ENCODE peak calls at places on chromosomes 2 and 18, in four cellular contexts. E is stomach, I is gastrocnemius medialis, N is aorta. B is an unnamed sample.

GRCh38 chr2:5549061-5549601 is 143.1 kb upstream of the SOX11 start:
- DNase-seq in I (no peak), N (no peak), E (no peak), B (no peak)

GRCh38 chr18:55079481-55080350 is 120.5 kb upstream of the CCDC68 start:
- DNase-seq in I (no peak), N (no peak), E (no peak), B (no peak)

GRCh38 chr2:212832211-212833195 is 293.9 kb upstream of the ERBB4 start:
- DNase-seq in I (no peak), E (no peak), N (peak; percentile 71), B (no peak)

GRCh38 chr2:3303583-3304406 is 73.8 kb downstream of the EIPR1 start:
- DNase-seq in E (peak; percentile 91), I (peak; percentile 73), N (peak; percentile 94), B (peak; percentile 82)

GRCh38 chr18:3283908-3284307 is 22.0 kb downstream of the MYL12B start:
- DNase-seq in I (no peak), N (no peak), E (no peak), B (no peak)

GRCh38 chr2:221293949-221294736 is 278.0 kb downstream of the EPHA4 start:
- DNase-seq in E (no peak), N (no peak), I (no peak), B (no peak)

GRCh38 chr2:136116111-136116812 is 1.7 kb downstream of the CXCR4 start:
- DNase-seq in E (peak; percentile 56), I (peak; percentile 21), N (no peak), B (peak; percentile 53)

GRCh38 chr18:2641638-2642037 is 13.9 kb upstream of the SMCHD1 start:
- DNase-seq in I (no peak), E (no peak), N (no peak), B (peak; percentile 83)

GRCh38 chr2:239148495-239149200 is 252.2 kb downstream of the HDAC4 start:
- DNase-seq in I (peak; percentile 9), N (peak; percentile 66), E (no peak), B (no peak)

GRCh38 chr18:26549486-26550435 is 1.4 kb upstream of the KCTD1 start:
- DNase-seq in I (peak; percentile 29), N (peak; percentile 90), E (peak; percentile 66), B (peak; percentile 28)

GRCh38 chr18:76383636-76384035 is 111.4 kb downstream of the ZNF516 start:
- DNase-seq in N (peak; percentile 73), E (peak; percentile 19), I (no peak), B (no peak)

GRCh38 chr18:67456691-67457090 is 59.8 kb downstream of the DSEL start:
- DNase-seq in E (no peak), N (no peak), I (no peak), B (no peak)

GRCh38 chr2:226652983-226653765 is 146.4 kb downstream of the IRS1 start:
- DNase-seq in I (no peak), E (no peak), N (no peak), B (no peak)

GRCh38 chr2:85998071-85998991 is 107.4 kb downstream of the POLR1A start:
- DNase-seq in N (peak; percentile 76), E (no peak), I (peak; percentile 56), B (no peak)

GRCh38 chr18:9614401-9615279 is at the start of gene PPP4R1:
- DNase-seq in E (peak; percentile 79), I (peak; percentile 72), N (peak; percentile 92), B (peak; percentile 66)

GRCh38 chr18:14122099-14122498 is 10.1 kb downstream of the ZNF519 start:
- DNase-seq in I (no peak), N (no peak), E (no peak), B (no peak)

GRCh38 chr2:53208815-53209214 is 558.8 kb upstream of the CHAC2 start:
- DNase-seq in N (no peak), I (no peak), E (no peak), B (no peak)

GRCh38 chr2:233718552-233718951 is at the start of gene UGT1A4:
- DNase-seq in E (no peak), N (no peak), I (no peak), B (peak; percentile 55)

GRCh38 chr2:75146903-75147332 is 52.4 kb downstream of the TACR1 start:
- DNase-seq in E (no peak), N (no peak), I (no peak), B (no peak)

GRCh38 chr2:188414869-188415753 is 123.4 kb downstream of the GULP1 start:
- DNase-seq in I (no peak), E (no peak), N (no peak), B (no peak)

GRCh38 chr2:33448216-33448899 is 28.1 kb upstream of the RASGRP3 start:
- DNase-seq in I (no peak), N (no peak), E (no peak), B (no peak)

GRCh38 chr18:49658871-49659378 is 97.1 kb downstream of the LIPG start:
- DNase-seq in I (no peak), E (no peak), N (no peak), B (peak; percentile 24)

GRCh38 chr18:49663755-49664085 is 101.9 kb downstream of the LIPG start:
- DNase-seq in I (no peak), E (no peak), N (no peak), B (no peak)

GRCh38 chr18:49666045-49666444 is 104.2 kb downstream of the LIPG start:
- DNase-seq in E (no peak), N (no peak), I (no peak), B (no peak)

GRCh38 chr18:49664086-49664890 is 102.4 kb downstream of the LIPG start:
- DNase-seq in I (no peak), E (no peak), N (no peak), B (no peak)

DNA sequence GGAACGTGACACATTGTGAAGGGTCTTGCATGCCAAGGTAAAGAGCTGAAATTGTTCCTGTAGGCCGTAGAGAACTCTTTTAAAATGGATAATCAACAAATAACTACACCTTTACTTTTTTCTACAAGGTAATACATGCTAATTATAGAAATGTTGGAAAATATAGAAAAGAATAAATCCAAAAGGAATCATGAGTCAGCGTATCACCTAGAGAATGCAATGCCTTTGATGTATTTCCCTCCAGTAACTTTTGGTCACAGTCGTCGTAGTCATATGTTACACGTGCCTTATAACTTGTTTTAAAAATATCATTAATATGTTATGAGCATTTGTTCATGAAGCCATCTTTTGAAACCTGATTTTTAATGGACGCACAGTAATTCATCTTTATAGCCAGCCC is 100.6 kb downstream of the LIPG start:
- DNase-seq in E (no peak), I (no peak), N (no peak), B (no peak)
- H3K27me3 ChIP-seq in E (peaks cover 7% of the 10 kb centered on the region), I (no peaks in the 10 kb centered on the region), N (no peaks in the 10 kb centered on the region), B (no peaks in the 10 kb centered on the region)

GRCh38 chr2:176156959-176157498 is at the start of gene HOXD3:
- DNase-seq in N (peak; percentile 55), E (no peak), I (no peak), B (no peak)

GRCh38 chr2:176158855-176159677 is 2.0 kb downstream of the HOXD3 start:
- DNase-seq in N (peak; percentile 64), E (no peak), I (no peak), B (no peak)

GRCh38 chr2:176159678-176160250 is 2.7 kb downstream of the HOXD3 start:
- DNase-seq in N (peak; percentile 77), E (no peak), I (no peak), B (no peak)

GRCh38 chr2:176157499-176158305 is 595 bp downstream of the HOXD3 start:
- DNase-seq in I (no peak), E (no peak), N (peak; percentile 72), B (peak; percentile 5)

DNA sequence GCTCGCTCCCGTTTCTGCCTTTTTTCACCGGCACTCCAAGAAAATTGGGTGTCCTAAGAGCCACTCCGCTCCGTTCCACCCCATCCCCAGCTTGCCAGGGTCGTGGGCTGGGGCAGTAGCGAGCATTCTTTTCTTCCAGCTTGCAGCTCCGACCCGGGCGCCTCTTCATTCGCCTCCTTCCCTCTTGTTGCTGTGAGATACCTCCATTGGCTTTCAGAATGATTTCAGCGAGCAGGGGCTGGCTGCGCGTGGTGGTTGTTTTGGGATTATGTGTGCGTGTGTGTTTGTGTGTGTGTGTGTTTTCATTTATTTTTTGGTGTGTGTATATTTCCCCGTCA is 1.2 kb downstream of the HOXD3 start:
- DNase-seq in N (peak; percentile 25), I (no peak), E (no peak), B (no peak)
- H3K27me3 ChIP-seq in N (no peaks in the 10 kb centered on the region), I (peaks cover 45% of the 10 kb centered on the region), E (peaks cover 100% of the 10 kb centered on the region), B (peaks cover 5% of the 10 kb centered on the region)

DNA sequence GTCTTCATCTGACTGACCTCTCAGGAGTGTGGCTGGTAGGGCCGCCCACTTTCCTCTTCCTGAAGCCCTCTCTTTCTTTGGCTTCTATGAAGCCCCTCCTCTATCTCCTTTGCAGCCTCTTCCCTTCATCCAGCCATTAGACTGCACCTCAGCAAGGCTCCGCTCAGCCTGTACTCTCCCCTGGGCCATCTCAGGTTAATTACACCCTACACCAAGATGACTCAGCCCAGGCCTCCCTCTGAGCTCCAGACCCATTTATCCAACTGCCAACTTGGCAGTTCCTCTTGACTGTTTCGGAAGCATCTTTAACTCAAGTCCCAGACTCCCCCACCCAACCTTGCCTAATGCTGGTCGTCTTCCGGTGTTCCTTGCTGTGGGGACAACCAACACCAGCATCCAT is 5.8 kb upstream of the WNT6 start:
- DNase-seq in E (no peak), I (peak; percentile 48), N (peak; percentile 31), B (peak; percentile 24)
- H3K27me3 ChIP-seq in E (peaks cover 99% of the 10 kb centered on the region), I (peaks cover 17% of the 10 kb centered on the region), N (no peaks in the 10 kb centered on the region), B (peaks cover 2% of the 10 kb centered on the region)

GRCh38 chr2:144975881-144976280 is 456.0 kb upstream of the ZEB2 start:
- DNase-seq in N (no peak), I (no peak), E (no peak), B (no peak)

GRCh38 chr2:144967971-144968370 is 448.1 kb upstream of the ZEB2 start:
- DNase-seq in E (no peak), N (no peak), I (no peak), B (no peak)

GRCh38 chr2:144971937-144972336 is 452.0 kb upstream of the ZEB2 start:
- DNase-seq in N (no peak), I (no peak), E (no peak), B (no peak)

DNA sequence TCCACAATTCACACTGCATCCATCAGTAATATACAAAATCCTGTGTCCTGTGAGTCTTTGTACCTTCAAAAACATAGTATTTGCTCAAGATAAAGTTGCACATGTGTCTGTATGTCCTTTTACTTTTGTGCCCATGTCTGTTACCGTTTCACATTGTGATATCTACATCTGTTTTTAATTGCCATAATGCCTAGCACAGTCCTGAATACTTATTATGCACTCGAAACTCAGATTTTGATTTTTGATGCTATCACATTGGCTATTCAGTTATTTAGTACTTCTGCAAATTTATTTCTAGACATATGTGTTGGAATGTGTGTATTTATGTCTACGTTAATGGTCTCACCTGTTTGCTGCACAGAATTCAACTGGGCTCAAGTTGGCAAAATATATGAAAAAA is 452.8 kb upstream of the ZEB2 start:
- DNase-seq in N (no peak), E (no peak), I (no peak), B (no peak)
- H3K27me3 ChIP-seq in N (no peaks in the 10 kb centered on the region), E (no peaks in the 10 kb centered on the region), I (no peaks in the 10 kb centered on the region), B (no peaks in the 10 kb centered on the region)

GRCh38 chr2:99520813-99521212 is 31.0 kb upstream of the REV1 start:
- DNase-seq in E (no peak), N (no peak), I (no peak), B (no peak)

GRCh38 chr2:99522155-99522554 is 32.3 kb upstream of the REV1 start:
- DNase-seq in N (no peak), E (no peak), I (no peak), B (no peak)

DNA sequence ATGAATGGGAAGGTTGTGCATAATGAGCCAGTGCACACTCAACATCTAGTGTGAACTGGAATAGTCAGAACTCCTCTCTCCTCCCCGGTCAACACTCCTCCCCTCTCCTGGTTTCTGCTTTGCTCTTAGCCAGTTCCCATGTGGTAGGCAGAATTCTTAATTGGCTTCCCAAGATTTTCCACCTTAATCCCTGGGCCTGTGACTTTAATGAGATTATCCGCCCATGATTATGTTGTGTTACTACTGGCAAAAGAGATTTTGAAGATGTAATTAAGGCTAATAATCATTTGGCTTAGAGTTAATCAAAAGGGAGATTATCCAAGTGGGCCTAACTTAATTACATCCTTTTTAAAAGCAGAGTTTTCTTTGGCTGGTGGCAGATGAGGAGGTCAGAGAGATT is 34.2 kb upstream of the REV1 start:
- DNase-seq in I (no peak), E (no peak), N (no peak), B (no peak)
- H3K27me3 ChIP-seq in I (no peaks in the 10 kb centered on the region), E (peaks cover 1% of the 10 kb centered on the region), N (no peaks in the 10 kb centered on the region), B (no peaks in the 10 kb centered on the region)